ENCODE peak calls at places on chromosomes 16 and 17, in five cellular contexts. One of them, this sample, is unnamed.

GRCh38 chr17:60610481-60610880 is 10.5 kb downstream of the PPM1D start:
- DNase-seq in lower leg skin: no peak
- DNase-seq in BE2C: no peak
- DNase-seq in left ventricle myocardium inferior: no peak
- DNase-seq in GM06990: no peak
- DNase-seq in this sample: no peak

GRCh38 chr16:12904041-12904671 is 2.8 kb downstream of the SHISA9 start:
- DNase-seq in lower leg skin: no peak
- DNase-seq in BE2C: no peak
- DNase-seq in left ventricle myocardium inferior: no peak
- DNase-seq in GM06990: no peak
- DNase-seq in this sample: no peak

GRCh38 chr16:84628226-84628731 is 10.4 kb upstream of the COTL1 start:
- DNase-seq in lower leg skin: no peak
- DNase-seq in BE2C: no peak
- DNase-seq in left ventricle myocardium inferior: no peak
- DNase-seq in GM06990: no peak
- DNase-seq in this sample: no peak

GRCh38 chr17:47732399-47733046 is 513 bp upstream of the TBX21 start:
- DNase-seq in lower leg skin: no peak
- DNase-seq in BE2C: no peak
- DNase-seq in left ventricle myocardium inferior: no peak
- DNase-seq in GM06990: no peak
- DNase-seq in this sample: no peak

GRCh38 chr17:41615454-41615853 is 2.9 kb upstream of the KRT16 start:
- DNase-seq in lower leg skin: no peak
- DNase-seq in BE2C: no peak
- DNase-seq in left ventricle myocardium inferior: no peak
- DNase-seq in GM06990: no peak
- DNase-seq in this sample: no peak

GRCh38 chr17:34527908-34528470 is 51.4 kb upstream of the TMEM132E start:
- DNase-seq in lower leg skin: no peak
- DNase-seq in BE2C: peak
- DNase-seq in left ventricle myocardium inferior: no peak
- DNase-seq in GM06990: no peak
- DNase-seq in this sample: no peak

GRCh38 chr16:60788631-60789030 is 1247.6 kb downstream of the CDH8 start:
- DNase-seq in lower leg skin: no peak
- DNase-seq in BE2C: no peak
- DNase-seq in left ventricle myocardium inferior: no peak
- DNase-seq in GM06990: no peak
- DNase-seq in this sample: no peak

GRCh38 chr16:57028086-57028485 is 38.7 kb downstream of the NLRC5 start:
- DNase-seq in lower leg skin: no peak
- DNase-seq in BE2C: no peak
- DNase-seq in left ventricle myocardium inferior: no peak
- DNase-seq in GM06990: no peak
- DNase-seq in this sample: no peak

GRCh38 chr16:29810699-29811169 is 1.3 kb upstream of the PRRT2 start:
- DNase-seq in lower leg skin: no peak
- DNase-seq in BE2C: no peak
- DNase-seq in left ventricle myocardium inferior: no peak
- DNase-seq in GM06990: no peak
- DNase-seq in this sample: no peak

GRCh38 chr17:49873466-49873865 is 25.6 kb upstream of the TAC4 start:
- DNase-seq in lower leg skin: no peak
- DNase-seq in BE2C: no peak
- DNase-seq in left ventricle myocardium inferior: no peak
- DNase-seq in GM06990: no peak
- DNase-seq in this sample: no peak

GRCh38 chr17:75128694-75129505 is 2.6 kb downstream of the NT5C start:
- DNase-seq in lower leg skin: no peak
- DNase-seq in BE2C: no peak
- DNase-seq in left ventricle myocardium inferior: no peak
- DNase-seq in GM06990: no peak
- DNase-seq in this sample: no peak

GRCh38 chr16:81752225-81752875 is 26.7 kb upstream of the PLCG2 start:
- DNase-seq in lower leg skin: peak
- DNase-seq in BE2C: no peak
- DNase-seq in left ventricle myocardium inferior: peak
- DNase-seq in GM06990: peak
- DNase-seq in this sample: no peak

GRCh38 chr17:81189670-81190530 is 23.9 kb upstream of the AATK start:
- DNase-seq in lower leg skin: no peak
- DNase-seq in BE2C: no peak
- DNase-seq in left ventricle myocardium inferior: no peak
- DNase-seq in GM06990: no peak
- DNase-seq in this sample: no peak

GRCh38 chr16:84059111-84059510 is 16.5 kb upstream of the SLC38A8 start:
- DNase-seq in lower leg skin: no peak
- DNase-seq in BE2C: no peak
- DNase-seq in left ventricle myocardium inferior: no peak
- DNase-seq in GM06990: no peak
- DNase-seq in this sample: no peak

GRCh38 chr16:16018705-16019104 is 69.3 kb downstream of the ABCC1 start:
- DNase-seq in lower leg skin: no peak
- DNase-seq in BE2C: no peak
- DNase-seq in left ventricle myocardium inferior: no peak
- DNase-seq in GM06990: no peak
- DNase-seq in this sample: no peak

GRCh38 chr17:44083250-44083849 is 12.8 kb downstream of the G6PC3 start:
- DNase-seq in lower leg skin: no peak
- DNase-seq in BE2C: peak
- DNase-seq in left ventricle myocardium inferior: no peak
- DNase-seq in GM06990: no peak
- DNase-seq in this sample: no peak

GRCh38 chr17:48457080-48457836 is 27.2 kb upstream of the SKAP1 start:
- DNase-seq in lower leg skin: peak
- DNase-seq in BE2C: peak
- DNase-seq in left ventricle myocardium inferior: peak
- DNase-seq in GM06990: peak
- DNase-seq in this sample: no peak

GRCh38 chr17:57762375-57762916 is 17.3 kb upstream of the CCDC182 start:
- DNase-seq in lower leg skin: no peak
- DNase-seq in BE2C: peak
- DNase-seq in left ventricle myocardium inferior: no peak
- DNase-seq in GM06990: no peak
- DNase-seq in this sample: no peak

GRCh38 chr17:80695979-80696378 is 151.3 kb downstream of the RPTOR start:
- DNase-seq in lower leg skin: no peak
- DNase-seq in BE2C: no peak
- DNase-seq in left ventricle myocardium inferior: no peak
- DNase-seq in GM06990: no peak
- DNase-seq in this sample: no peak

GRCh38 chr16:19853973-19854876 is 30.4 kb downstream of the GPRC5B start:
- DNase-seq in lower leg skin: no peak
- DNase-seq in BE2C: no peak
- DNase-seq in left ventricle myocardium inferior: no peak
- DNase-seq in GM06990: no peak
- DNase-seq in this sample: no peak

GRCh38 chr17:65246252-65246651 is 109.1 kb downstream of the RGS9 start:
- DNase-seq in lower leg skin: no peak
- DNase-seq in BE2C: no peak
- DNase-seq in left ventricle myocardium inferior: no peak
- DNase-seq in GM06990: no peak
- DNase-seq in this sample: no peak

GRCh38 chr17:61723914-61724313 is 132.9 kb upstream of the NACA2 start:
- DNase-seq in lower leg skin: no peak
- DNase-seq in BE2C: no peak
- DNase-seq in left ventricle myocardium inferior: no peak
- DNase-seq in GM06990: no peak
- DNase-seq in this sample: no peak

GRCh38 chr17:19703106-19703775 is 13.1 kb downstream of the SLC47A2 start:
- DNase-seq in lower leg skin: no peak
- DNase-seq in BE2C: no peak
- DNase-seq in left ventricle myocardium inferior: no peak
- DNase-seq in GM06990: no peak
- DNase-seq in this sample: no peak

GRCh38 chr16:66485361-66485760 is 58.3 kb downstream of the BEAN1 start:
- DNase-seq in lower leg skin: no peak
- DNase-seq in BE2C: no peak
- DNase-seq in left ventricle myocardium inferior: no peak
- DNase-seq in GM06990: no peak
- DNase-seq in this sample: no peak

GRCh38 chr16:3922241-3922640 is 41.7 kb upstream of the CREBBP start:
- DNase-seq in lower leg skin: no peak
- DNase-seq in BE2C: no peak
- DNase-seq in left ventricle myocardium inferior: no peak
- DNase-seq in GM06990: no peak
- DNase-seq in this sample: no peak

GRCh38 chr16:27237229-27238015 is 31.1 kb downstream of the NSMCE1 start:
- DNase-seq in lower leg skin: no peak
- DNase-seq in BE2C: no peak
- DNase-seq in left ventricle myocardium inferior: no peak
- DNase-seq in GM06990: peak
- DNase-seq in this sample: no peak

GRCh38 chr16:55152875-55153390 is 171.1 kb upstream of the IRX6 start:
- DNase-seq in lower leg skin: no peak
- DNase-seq in BE2C: no peak
- DNase-seq in left ventricle myocardium inferior: no peak
- DNase-seq in GM06990: no peak
- DNase-seq in this sample: no peak

GRCh38 chr16:87201052-87201451 is 116.1 kb downstream of the C16orf95 start:
- DNase-seq in lower leg skin: peak
- DNase-seq in BE2C: no peak
- DNase-seq in left ventricle myocardium inferior: peak
- DNase-seq in GM06990: no peak
- DNase-seq in this sample: peak

GRCh38 chr16:15583526-15583925 is 59.4 kb downstream of the MARF1 start:
- DNase-seq in lower leg skin: no peak
- DNase-seq in BE2C: no peak
- DNase-seq in left ventricle myocardium inferior: no peak
- DNase-seq in GM06990: no peak
- DNase-seq in this sample: no peak

GRCh38 chr16:31143036-31143888 is 6.6 kb downstream of the PRSS36 start:
- DNase-seq in lower leg skin: no peak
- DNase-seq in BE2C: no peak
- DNase-seq in left ventricle myocardium inferior: no peak
- DNase-seq in GM06990: no peak
- DNase-seq in this sample: no peak

GRCh38 chr17:29840884-29841283 is 89.1 kb downstream of the SSH2 start:
- DNase-seq in lower leg skin: no peak
- DNase-seq in BE2C: no peak
- DNase-seq in left ventricle myocardium inferior: no peak
- DNase-seq in GM06990: no peak
- DNase-seq in this sample: peak

GRCh38 chr17:29847118-29847517 is 82.9 kb downstream of the SSH2 start:
- DNase-seq in lower leg skin: no peak
- DNase-seq in BE2C: no peak
- DNase-seq in left ventricle myocardium inferior: no peak
- DNase-seq in GM06990: no peak
- DNase-seq in this sample: no peak

GRCh38 chr17:29847527-29847931 is 82.5 kb downstream of the SSH2 start:
- DNase-seq in lower leg skin: no peak
- DNase-seq in BE2C: peak
- DNase-seq in left ventricle myocardium inferior: no peak
- DNase-seq in GM06990: no peak
- DNase-seq in this sample: peak

GRCh38 chr17:29846298-29846697 is 83.7 kb downstream of the SSH2 start:
- DNase-seq in lower leg skin: no peak
- DNase-seq in BE2C: no peak
- DNase-seq in left ventricle myocardium inferior: no peak
- DNase-seq in GM06990: no peak
- DNase-seq in this sample: no peak

DNA sequence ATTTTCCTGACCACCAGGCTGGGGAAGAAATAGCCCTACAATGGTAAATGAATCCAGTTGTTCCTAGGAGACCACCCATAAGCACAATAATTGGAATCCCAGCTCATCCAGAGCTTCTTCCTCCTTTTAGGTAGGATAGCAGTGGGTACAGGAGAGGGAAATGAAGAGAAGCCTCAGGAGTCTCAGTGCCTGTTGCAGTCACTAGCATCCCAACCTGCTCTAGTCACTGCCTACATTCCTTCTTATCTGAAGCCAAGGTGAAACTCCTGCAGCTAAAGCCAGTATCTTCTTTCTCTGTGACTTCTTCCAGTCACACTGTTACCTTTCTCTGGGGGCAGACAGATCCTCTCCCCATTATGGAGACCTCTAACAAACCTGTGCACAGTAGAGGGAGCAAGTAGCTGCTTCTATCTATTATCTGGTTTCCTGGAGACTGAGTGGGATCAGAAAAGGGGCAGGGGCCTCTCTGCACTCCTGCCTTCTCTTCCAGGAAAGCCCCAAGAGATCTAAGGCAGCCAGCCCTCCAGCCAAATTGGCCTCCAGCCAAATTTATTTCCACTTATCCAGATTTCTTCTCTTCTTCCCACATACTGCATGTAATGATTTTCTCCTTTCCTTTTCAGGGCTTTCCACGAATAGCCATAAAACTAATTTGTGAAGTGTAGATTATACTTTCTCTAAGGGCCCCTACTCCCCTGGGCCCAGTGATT is 85.5 kb downstream of the SSH2 start:
- DNase-seq in lower leg skin: no peak
- DNase-seq in BE2C: peak
- DNase-seq in left ventricle myocardium inferior: no peak
- DNase-seq in GM06990: no peak
- DNase-seq in this sample: no peak
- TF ChIP-seq CTCF in lower leg skin: no peak
- TF ChIP-seq CTCF in BE2C: no peak
- TF ChIP-seq CTCF in left ventricle myocardium inferior: peak
- TF ChIP-seq CTCF in GM06990: no peak
- TF ChIP-seq CTCF in this sample: no peak

GRCh38 chr17:29648005-29648404 is 25.3 kb upstream of the CORO6 start:
- DNase-seq in lower leg skin: no peak
- DNase-seq in BE2C: no peak
- DNase-seq in left ventricle myocardium inferior: no peak
- DNase-seq in GM06990: no peak
- DNase-seq in this sample: no peak
- H3K4me3 ChIP-seq in lower leg skin: no peak
- H3K4me3 ChIP-seq in BE2C: no peak
- H3K4me3 ChIP-seq in left ventricle myocardium inferior: no peak
- H3K4me3 ChIP-seq in GM06990: no peak
- H3K4me3 ChIP-seq in this sample: no peak

GRCh38 chr16:76729525-76729924 is 452.3 kb downstream of the CNTNAP4 start:
- DNase-seq in lower leg skin: no peak
- DNase-seq in BE2C: peak
- DNase-seq in left ventricle myocardium inferior: no peak
- DNase-seq in GM06990: no peak
- DNase-seq in this sample: peak
- TF ChIP-seq CTCF in lower leg skin: no peak
- TF ChIP-seq CTCF in BE2C: peak
- TF ChIP-seq CTCF in left ventricle myocardium inferior: no peak
- TF ChIP-seq CTCF in GM06990: no peak
- TF ChIP-seq CTCF in this sample: peak

DNA sequence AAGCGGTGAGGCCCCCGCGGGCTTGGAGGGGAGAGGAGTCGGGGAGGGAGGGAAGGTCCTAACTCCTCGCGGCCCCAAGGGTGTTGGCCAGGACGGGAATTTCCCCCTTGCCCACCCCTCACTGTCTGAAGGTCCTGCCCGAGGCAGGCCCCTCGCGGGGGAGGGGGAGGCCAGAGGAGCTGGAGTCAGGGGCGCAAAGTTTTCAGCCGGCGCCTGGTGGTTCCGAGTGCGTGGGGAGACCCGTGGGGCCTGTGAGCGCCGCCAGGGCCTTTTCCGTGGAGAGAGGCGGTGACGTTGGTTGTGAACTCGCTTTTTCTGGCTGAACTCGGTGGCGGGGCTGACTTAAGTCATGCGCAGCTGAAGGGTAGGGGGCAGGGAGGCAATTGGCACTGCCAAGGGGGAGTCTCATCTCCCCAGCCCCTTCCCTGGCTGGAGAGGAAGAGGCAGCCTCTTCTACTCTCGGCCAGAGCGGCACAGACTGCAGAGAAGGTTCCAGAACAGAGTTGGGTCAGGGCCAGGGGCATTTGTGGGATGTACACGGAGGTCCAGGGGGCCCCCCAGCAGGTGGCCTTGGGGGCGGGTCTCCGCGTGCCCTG is 1.5 kb downstream of the CACNA1H start:
- DNase-seq in lower leg skin: no peak
- DNase-seq in BE2C: no peak
- DNase-seq in left ventricle myocardium inferior: no peak
- DNase-seq in GM06990: no peak
- DNase-seq in this sample: no peak
- H3K4me3 ChIP-seq in lower leg skin: no peak
- H3K4me3 ChIP-seq in BE2C: no peak
- H3K4me3 ChIP-seq in left ventricle myocardium inferior: peak
- H3K4me3 ChIP-seq in GM06990: no peak
- H3K4me3 ChIP-seq in this sample: no peak

This sample was measured in kidney epithelial cell.